ENCODE peak calls at places on chromosomes 5 and 9, in five cellular contexts. Y is GM23248, B is hepatocyte, L is HepG2, I is fibroblast of lung. Q is an unnamed sample. For H3K4me1, the result is how much of the 10 kb centered on the place peaks cover.

GRCh38 chr5:57302643-57303042 is 128.8 kb downstream of the GPBP1 start:
- DNase-seq in Y (peak), B (no peak), L (no peak), I (peak), Q (no peak)

GRCh38 chr5:144205141-144205551 is 34.5 kb downstream of the KCTD16 start:
- DNase-seq in Y (peak), B (peak), L (no peak), I (peak), Q (no peak)

GRCh38 chr5:74120585-74120984 is 494.6 kb downstream of the ARHGEF28 start:
- DNase-seq in Y (no peak), B (no peak), L (no peak), I (no peak), Q (no peak)

GRCh38 chr5:145072880-145073279 is 762.3 kb downstream of the PRELID2 start:
- DNase-seq in Y (no peak), B (no peak), L (no peak), I (no peak), Q (no peak)

GRCh38 chr9:112665347-112665746 is 52.6 kb downstream of the INIP start:
- DNase-seq in Y (peak), B (no peak), L (no peak), I (peak), Q (no peak)

GRCh38 chr9:32395483-32396216 is 11.2 kb downstream of the ACO1 start:
- DNase-seq in Y (peak), B (no peak), L (no peak), I (peak), Q (peak)

GRCh38 chr9:79583957-79584654 is 12.3 kb downstream of the TLE4 start:
- DNase-seq in Y (no peak), B (peak), L (no peak), I (no peak), Q (no peak)

GRCh38 chr5:115457985-115458384 is 86.6 kb downstream of the FEM1C start:
- DNase-seq in Y (no peak), B (peak), L (no peak), I (no peak), Q (no peak)

GRCh38 chr5:42531611-42532010 is 108.4 kb downstream of the GHR start:
- DNase-seq in Y (peak), B (no peak), L (no peak), I (peak), Q (no peak)

GRCh38 chr5:68478306-68479091 is 262.9 kb downstream of the PIK3R1 start:
- DNase-seq in Y (peak), B (no peak), L (no peak), I (no peak), Q (no peak)

GRCh38 chr9:20558609-20559016 is 63.7 kb downstream of the MLLT3 start:
- DNase-seq in Y (peak), B (peak), L (no peak), I (peak), Q (peak)

GRCh38 chr5:396715-397032 is 46.3 kb upstream of the EXOC3 start:
- DNase-seq in Y (no peak), B (peak), L (no peak), I (no peak), Q (no peak)

GRCh38 chr5:91499943-91500531 is 116.9 kb upstream of the ARRDC3 start:
- DNase-seq in Y (peak), B (peak), L (peak), I (peak), Q (no peak)

GRCh38 chr9:107043886-107044285 is 180.9 kb downstream of the ZNF462 start:
- DNase-seq in Y (no peak), B (no peak), L (no peak), I (no peak), Q (no peak)

GRCh38 chr5:92665506-92665905 is 915.5 kb downstream of the NR2F1-AS1 start:
- DNase-seq in Y (no peak), B (no peak), L (no peak), I (no peak), Q (no peak)

GRCh38 chr5:119742311-119742710 is 113.0 kb downstream of the FAM170A start:
- DNase-seq in Y (no peak), B (no peak), L (no peak), I (no peak), Q (no peak)

GRCh38 chr5:74225587-74225986 is 414.9 kb downstream of the ENC1 start:
- DNase-seq in Y (no peak), B (no peak), L (no peak), I (no peak), Q (no peak)

GRCh38 chr5:111384220-111384619 is 128.1 kb downstream of the STARD4 start:
- DNase-seq in Y (peak), B (no peak), L (no peak), I (peak), Q (no peak)

GRCh38 chr5:173323121-173323798 is 5.0 kb downstream of the STC2 start:
- DNase-seq in Y (no peak), B (no peak), L (no peak), I (no peak), Q (no peak)

GRCh38 chr9:84254972-84255371 is 85.6 kb downstream of the SLC28A3 start:
- DNase-seq in Y (no peak), B (peak), L (no peak), I (no peak), Q (no peak)

GRCh38 chr9:2018764-2019548 is 3.8 kb downstream of the SMARCA2 start:
- DNase-seq in Y (peak), B (no peak), L (no peak), I (no peak), Q (no peak)

GRCh38 chr5:91158011-91158410 is 225.1 kb downstream of the ARRDC3 start:
- DNase-seq in Y (no peak), B (no peak), L (no peak), I (no peak), Q (no peak)

GRCh38 chr5:134606726-134607125 is 25.9 kb downstream of the SAR1B start:
- DNase-seq in Y (peak), B (no peak), L (no peak), I (no peak), Q (no peak)

DNA sequence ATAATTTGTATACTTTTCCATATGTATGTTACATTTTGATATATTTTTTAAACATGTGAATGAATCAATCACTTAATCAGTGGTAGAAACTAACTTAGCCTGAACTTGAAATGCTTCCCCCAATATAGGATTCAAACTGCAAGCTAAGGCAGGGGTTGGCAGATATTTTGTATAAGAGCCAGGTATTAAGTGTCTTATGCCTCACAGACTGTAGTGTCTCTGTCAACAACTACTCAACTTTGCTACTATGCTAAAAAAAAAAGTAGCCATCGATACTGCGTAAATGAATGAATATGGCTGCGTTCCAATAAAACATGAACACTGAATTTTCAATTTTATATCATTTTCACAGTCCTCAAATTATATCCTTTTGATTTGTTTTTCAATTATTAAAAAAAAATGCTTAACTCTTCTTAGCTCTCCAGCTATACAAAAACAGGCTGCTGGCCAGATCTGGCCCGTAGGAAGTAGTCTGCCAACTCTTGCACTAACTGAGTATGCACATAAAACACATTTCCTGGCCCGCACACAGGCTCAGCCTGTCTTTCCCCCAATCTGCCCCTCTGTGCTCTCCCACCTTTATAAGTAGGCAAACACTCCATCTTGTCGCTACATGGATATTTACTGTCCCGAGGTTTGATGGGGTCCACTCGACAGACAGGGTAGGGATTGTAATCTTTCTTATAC is 91.8 kb downstream of the SAXO1 start:
- DNase-seq in Y (no peak), B (no peak), L (no peak), I (no peak), Q (no peak)
- H3K4me1 ChIP-seq in Y (under half), B (under half), L (under half), I (under half), Q (under half)

DNA sequence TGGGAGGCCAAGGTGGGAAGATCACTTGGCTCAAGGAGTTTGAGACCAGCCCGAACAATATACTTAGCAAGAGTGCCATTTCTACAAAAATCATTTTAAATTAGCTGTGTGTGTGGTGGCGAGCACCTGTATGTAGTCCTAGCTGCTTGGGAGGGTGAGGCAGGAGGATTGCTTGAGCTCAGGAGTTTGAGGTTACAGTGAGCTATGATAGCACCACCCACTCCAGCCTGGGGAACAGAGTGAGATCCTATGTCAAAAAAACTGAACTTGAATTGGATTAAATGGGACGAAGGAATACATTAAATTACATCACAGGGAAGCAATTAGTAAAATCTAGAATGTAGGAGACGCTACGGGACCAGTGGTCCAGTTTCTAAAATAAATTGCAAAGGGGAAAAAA is 6.4 kb upstream of the ETF1 start:
- DNase-seq in Y (no peak), B (no peak), L (no peak), I (no peak), Q (no peak)
- TF ChIP-seq EZH2 in Y (no peak), B (no peak), L (no peak), I (no peak), Q (no peak)

DNA sequence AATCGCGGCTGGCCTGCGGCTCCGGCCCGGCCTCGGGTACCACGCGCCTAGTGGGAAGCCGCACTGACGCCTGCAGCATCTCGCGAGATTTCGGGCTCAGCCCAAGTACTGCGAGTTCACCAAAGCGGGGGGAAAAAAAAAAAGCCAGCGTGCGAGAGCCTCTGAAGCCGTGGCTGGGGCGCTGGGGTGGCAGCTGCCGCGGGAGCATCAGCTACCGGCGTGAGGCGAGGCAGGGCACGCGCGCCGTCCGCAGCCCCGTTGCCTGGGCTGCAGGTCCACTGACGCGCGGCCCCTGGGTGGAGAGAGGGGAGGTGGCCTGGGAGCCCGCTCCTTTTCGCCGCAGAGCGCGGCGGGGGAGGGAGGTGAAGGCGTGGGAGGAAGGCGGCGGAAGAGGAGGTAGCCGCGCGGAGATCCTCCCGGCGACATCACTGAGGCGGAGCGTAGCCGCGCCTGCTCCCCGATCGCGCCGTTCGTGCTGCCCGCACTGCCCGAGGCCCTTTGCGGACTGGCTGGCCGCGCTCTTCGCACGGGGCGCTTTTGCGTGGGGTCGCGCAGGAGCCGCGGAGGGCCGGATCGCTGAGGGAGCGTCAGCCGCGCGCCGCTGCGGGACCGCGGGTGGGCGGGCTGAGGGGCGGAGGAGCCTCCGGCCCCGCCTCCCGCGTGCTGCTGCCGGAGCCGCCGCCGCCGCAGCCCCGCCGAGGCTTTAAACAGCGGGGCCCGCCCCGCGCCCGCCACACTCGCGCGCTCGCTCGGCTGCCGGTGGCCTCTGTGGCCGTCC is at the start of gene SLC12A2:
- DNase-seq in Y (peak), B (peak), L (peak), I (peak), Q (peak)
- H3K4me1 ChIP-seq in Y (under half), B (under half), L (under half), I (under half), Q (under half)

GRCh38 chr5:20572560-20572959 is 584.6 kb upstream of the CDH18 start:
- DNase-seq in Y (peak), B (peak), L (no peak), I (peak), Q (no peak)
- TF ChIP-seq EZH2 in Y (no peak), B (no peak), L (no peak), I (no peak), Q (no peak)

Q was measured in keratinocyte.